ENCODE peak calls at places on chromosomes 5 and 9, in five cellular contexts. Y, V, O, S and X are unnamed samples.

GRCh38 chr9:129202613-129203555 is 24.8 kb upstream of the IER5L start:
- DNase-seq in Y (peak), V (peak), O (no peak), S (peak), X (peak)

GRCh38 chr9:134419684-134420076 is 93.4 kb downstream of the RXRA start:
- DNase-seq in Y (no peak), V (peak), O (no peak), S (no peak), X (no peak)

GRCh38 chr5:151048526-151048925 is 28.1 kb downstream of the GPX3 start:
- DNase-seq in Y (no peak), V (no peak), O (no peak), S (no peak), X (no peak)

GRCh38 chr5:37717613-37718431 is 122.0 kb downstream of the GDNF start:
- DNase-seq in Y (peak), V (peak), O (peak), S (no peak), X (no peak)

GRCh38 chr9:137115394-137116026 is 977 bp upstream of the DPP7 start:
- DNase-seq in Y (no peak), V (no peak), O (no peak), S (no peak), X (no peak)

GRCh38 chr5:60883229-60883628 is 39.2 kb upstream of the ELOVL7 start:
- DNase-seq in Y (no peak), V (peak), O (no peak), S (peak), X (no peak)

GRCh38 chr9:114501786-114502682 is 3.2 kb downstream of the WHRN start:
- DNase-seq in Y (peak), V (peak), O (peak), S (no peak), X (no peak)

GRCh38 chr9:18474778-18475177 is 825 bp downstream of the ADAMTSL1 start:
- DNase-seq in Y (no peak), V (no peak), O (no peak), S (no peak), X (no peak)

GRCh38 chr5:77333036-77333435 is 122.6 kb downstream of the PDE8B start:
- DNase-seq in Y (no peak), V (no peak), O (no peak), S (no peak), X (no peak)

GRCh38 chr5:65722575-65723424 is 795 bp downstream of the NLN start:
- DNase-seq in Y (peak), V (peak), O (no peak), S (peak), X (peak)

GRCh38 chr9:122051401-122052346 is 41.4 kb downstream of the TTLL11 start:
- DNase-seq in Y (no peak), V (no peak), O (no peak), S (peak), X (no peak)

GRCh38 chr5:91359957-91360609 is 23.0 kb downstream of the ARRDC3 start:
- DNase-seq in Y (no peak), V (no peak), O (no peak), S (no peak), X (no peak)

GRCh38 chr9:108443278-108443633 is 412.5 kb downstream of the ACTL7B start:
- DNase-seq in Y (no peak), V (no peak), O (no peak), S (no peak), X (no peak)

GRCh38 chr9:85723220-85723619 is 18.5 kb downstream of the AGTPBP1 start:
- DNase-seq in Y (no peak), V (no peak), O (no peak), S (no peak), X (no peak)

GRCh38 chr5:152625696-152626095 is 220.6 kb upstream of the NMUR2 start:
- DNase-seq in Y (no peak), V (no peak), O (no peak), S (no peak), X (no peak)

GRCh38 chr5:154727361-154727760 is 27.8 kb upstream of the LARP1 start:
- DNase-seq in Y (no peak), V (no peak), O (no peak), S (no peak), X (no peak)

GRCh38 chr5:132907161-132907560 is 33.7 kb downstream of the LEAP2 start:
- DNase-seq in Y (no peak), V (no peak), O (no peak), S (no peak), X (no peak)

GRCh38 chr9:134928796-134929559 is 11.3 kb upstream of the FCN1 start:
- DNase-seq in Y (no peak), V (no peak), O (no peak), S (peak), X (no peak)

GRCh38 chr5:12125895-12126294 is 221.6 kb upstream of the CTNND2 start:
- DNase-seq in Y (no peak), V (no peak), O (no peak), S (no peak), X (no peak)

GRCh38 chr9:69204869-69205268 is 30.8 kb downstream of the TJP2 start:
- DNase-seq in Y (peak), V (no peak), O (no peak), S (no peak), X (peak)

GRCh38 chr9:89405832-89406231 is 87.5 kb downstream of the SECISBP2 start:
- DNase-seq in Y (no peak), V (no peak), O (no peak), S (peak), X (peak)

GRCh38 chr5:75463726-75464125 is 47.7 kb downstream of the CERT1 start:
- DNase-seq in Y (no peak), V (no peak), O (no peak), S (no peak), X (no peak)

GRCh38 chr5:169152453-169152852 is 148.5 kb downstream of the SLIT3 start:
- DNase-seq in Y (no peak), V (no peak), O (no peak), S (no peak), X (no peak)

GRCh38 chr5:3845249-3845648 is 249.6 kb downstream of the IRX1 start:
- DNase-seq in Y (peak), V (no peak), O (no peak), S (no peak), X (no peak)

GRCh38 chr9:75090579-75090978 is 2.3 kb downstream of the OSTF1 start:
- DNase-seq in Y (no peak), V (no peak), O (no peak), S (no peak), X (no peak)

GRCh38 chr9:134356496-134357470 is 30.5 kb downstream of the RXRA start:
- DNase-seq in Y (no peak), V (no peak), O (no peak), S (no peak), X (no peak)

GRCh38 chr9:121498150-121498486 is 1.5 kb downstream of the GGTA1 start:
- DNase-seq in Y (peak), V (peak), O (peak), S (peak), X (peak)

GRCh38 chr5:158857376-158857775 is 242.3 kb downstream of the EBF1 start:
- DNase-seq in Y (no peak), V (no peak), O (no peak), S (no peak), X (no peak)

GRCh38 chr9:96448546-96449170 is 1.3 kb upstream of the HABP4 start:
- DNase-seq in Y (no peak), V (no peak), O (no peak), S (no peak), X (no peak)

GRCh38 chr5:14399054-14399657 is 182.4 kb upstream of the OTULINL start:
- DNase-seq in Y (peak), V (peak), O (peak), S (peak), X (peak)

GRCh38 chr5:170200876-170201275 is 31.9 kb upstream of the C5orf58 start:
- DNase-seq in Y (no peak), V (no peak), O (no peak), S (no peak), X (no peak)

GRCh38 chr5:136242136-136242535 is 49.2 kb upstream of the SMIM32 start:
- DNase-seq in Y (no peak), V (no peak), O (no peak), S (peak), X (no peak)

GRCh38 chr5:127096328-127096993 is 23.2 kb upstream of the C5orf63 start:
- DNase-seq in Y (no peak), V (no peak), O (no peak), S (no peak), X (no peak)